ENCODE peak calls at places on chromosomes 7 and 10, in five cellular contexts. F, W, T, O and B are unnamed samples.
A peak's percentile ranks its signal among the peaks of the same experiment; 100 is the strongest.

GRCh38 chr7:124072603-124073324 is 39.9 kb upstream of the TMEM229A start:
- DNase-seq in F (peak; percentile 6), W (peak; percentile 90), T (no peak), O (no peak), B (no peak)

GRCh38 chr10:62830577-62831122 is 14.5 kb upstream of the EGR2 start:
- DNase-seq in F (no peak), W (no peak), T (no peak), O (no peak), B (no peak)

GRCh38 chr10:49360271-49361177 is 35.4 kb downstream of the DRGX start:
- DNase-seq in F (no peak), W (no peak), T (no peak), O (no peak), B (no peak)

GRCh38 chr7:117750612-117751563 is 122.4 kb downstream of the CTTNBP2 start:
- DNase-seq in F (peak; percentile 5), W (peak; percentile 50), T (no peak), O (peak; percentile 34), B (peak; percentile 19)

GRCh38 chr10:33333260-33334169 is 952 bp downstream of the NRP1 start:
- DNase-seq in F (no peak), W (no peak), T (no peak), O (no peak), B (peak; percentile 36)

GRCh38 chr10:109894516-109894915 is 28.8 kb downstream of the XPNPEP1 start:
- DNase-seq in F (no peak), W (peak; percentile 88), T (no peak), O (no peak), B (no peak)

GRCh38 chr10:48299066-48299465 is 7.4 kb upstream of the MAPK8 start:
- DNase-seq in F (no peak), W (no peak), T (no peak), O (no peak), B (no peak)

GRCh38 chr10:45308707-45309106 is 6.7 kb downstream of the OR13A1 start:
- DNase-seq in F (no peak), W (no peak), T (peak; percentile 16), O (no peak), B (no peak)

GRCh38 chr7:51121945-51122425 is 194.6 kb downstream of the COBL start:
- DNase-seq in F (no peak), W (no peak), T (no peak), O (no peak), B (no peak)

GRCh38 chr10:114855776-114856543 is 34.4 kb downstream of the FHIP2A start:
- DNase-seq in F (no peak), W (peak; percentile 73), T (no peak), O (no peak), B (no peak)

GRCh38 chr10:32379314-32379949 is 32.5 kb upstream of the EPC1 start:
- DNase-seq in F (peak; percentile 43), W (peak; percentile 68), T (no peak), O (peak; percentile 41), B (peak; percentile 66)

GRCh38 chr7:36840930-36841329 is 116.6 kb upstream of the AOAH start:
- DNase-seq in F (no peak), W (no peak), T (no peak), O (no peak), B (no peak)

GRCh38 chr10:49273082-49273465 is 25.9 kb upstream of the C10orf71 start:
- DNase-seq in F (no peak), W (no peak), T (no peak), O (no peak), B (no peak)

GRCh38 chr10:49194212-49194920 is 6.2 kb upstream of the TMEM273 start:
- DNase-seq in F (no peak), W (no peak), T (no peak), O (no peak), B (no peak)

DNA sequence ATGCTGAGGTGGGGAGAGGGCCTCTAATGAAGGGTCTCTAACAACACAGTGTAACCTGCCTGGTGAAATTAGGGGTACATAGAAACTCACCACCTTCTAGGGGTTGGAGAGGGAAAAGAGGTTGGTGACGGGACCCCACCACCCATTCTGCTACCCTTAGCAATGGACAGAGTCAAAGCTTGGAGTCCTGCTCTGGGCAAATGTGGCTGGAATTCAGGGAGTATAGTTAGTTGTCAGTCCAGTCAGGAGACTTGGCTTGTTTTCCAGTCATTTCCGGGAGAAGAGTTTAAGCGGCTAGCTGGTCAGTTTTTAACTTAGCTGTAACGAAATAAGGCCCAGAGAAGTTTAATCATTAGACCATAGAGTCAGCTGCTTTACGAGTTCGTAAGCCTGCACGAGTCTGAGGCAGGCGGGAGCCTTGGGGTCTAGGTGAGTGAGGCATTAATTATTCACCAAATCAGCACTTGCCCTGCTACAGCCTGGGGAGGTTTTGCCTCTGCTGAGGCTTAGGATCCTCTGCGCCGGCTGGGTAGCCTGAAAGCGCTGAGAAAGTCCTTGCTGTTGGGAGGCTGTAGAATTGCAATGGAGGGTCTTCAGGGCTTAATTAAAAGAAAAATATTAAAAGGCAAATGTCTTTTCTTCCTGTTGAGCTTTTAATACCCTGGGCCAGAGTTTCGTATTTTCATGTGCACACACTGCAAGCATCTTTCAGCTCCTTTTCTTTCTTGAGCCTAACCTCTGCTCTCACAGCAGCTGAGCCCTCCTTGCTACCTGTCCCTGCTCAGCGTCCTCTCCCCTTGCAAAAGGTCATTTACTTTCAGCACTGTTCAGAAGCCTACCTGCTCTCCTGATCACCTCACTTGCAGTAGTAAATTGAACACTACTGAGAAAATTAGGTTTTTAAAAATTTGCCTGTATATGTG is 1.5 kb upstream of the LAMB1 start:
- DNase-seq in F (peak; percentile 88), W (peak; percentile 70), T (no peak), O (no peak), B (peak; percentile 79)
- TF ChIP-seq USF2 in F (no peak), W (no peak), T (no peak), O (no peak), B (no peak)

GRCh38 chr7:107051376-107051775 is 6.9 kb downstream of the PRKAR2B start:
- DNase-seq in F (no peak), W (no peak), T (no peak), O (no peak), B (no peak)
- TF ChIP-seq BHLHE40 in F (no peak), W (no peak), T (no peak), O (no peak), B (no peak)

DNA sequence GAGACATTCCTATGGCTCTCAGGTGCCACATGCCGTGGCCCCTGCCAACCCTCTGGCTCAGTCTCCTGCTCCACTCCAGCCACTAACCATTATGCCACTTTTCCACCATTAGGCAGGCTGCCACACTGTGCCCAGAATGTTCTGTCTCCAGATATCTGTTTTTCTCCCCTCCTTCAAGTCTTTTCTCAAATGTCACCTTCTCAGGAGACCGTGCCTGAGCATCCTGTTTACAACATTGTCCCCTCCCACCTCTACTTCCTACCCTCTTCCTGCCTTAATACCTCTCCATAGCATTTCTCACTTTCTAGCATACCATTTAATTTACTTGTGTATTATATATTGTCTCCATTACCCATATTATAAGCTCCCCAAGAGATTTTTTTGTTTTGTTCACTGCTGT is 162.5 kb upstream of the LYZL2 start:
- DNase-seq in F (no peak), W (no peak), T (no peak), O (no peak), B (no peak)
- TF ChIP-seq RAD21 in F (no peak), W (no peak), T (no peak), O (no peak), B (no peak)

DNA sequence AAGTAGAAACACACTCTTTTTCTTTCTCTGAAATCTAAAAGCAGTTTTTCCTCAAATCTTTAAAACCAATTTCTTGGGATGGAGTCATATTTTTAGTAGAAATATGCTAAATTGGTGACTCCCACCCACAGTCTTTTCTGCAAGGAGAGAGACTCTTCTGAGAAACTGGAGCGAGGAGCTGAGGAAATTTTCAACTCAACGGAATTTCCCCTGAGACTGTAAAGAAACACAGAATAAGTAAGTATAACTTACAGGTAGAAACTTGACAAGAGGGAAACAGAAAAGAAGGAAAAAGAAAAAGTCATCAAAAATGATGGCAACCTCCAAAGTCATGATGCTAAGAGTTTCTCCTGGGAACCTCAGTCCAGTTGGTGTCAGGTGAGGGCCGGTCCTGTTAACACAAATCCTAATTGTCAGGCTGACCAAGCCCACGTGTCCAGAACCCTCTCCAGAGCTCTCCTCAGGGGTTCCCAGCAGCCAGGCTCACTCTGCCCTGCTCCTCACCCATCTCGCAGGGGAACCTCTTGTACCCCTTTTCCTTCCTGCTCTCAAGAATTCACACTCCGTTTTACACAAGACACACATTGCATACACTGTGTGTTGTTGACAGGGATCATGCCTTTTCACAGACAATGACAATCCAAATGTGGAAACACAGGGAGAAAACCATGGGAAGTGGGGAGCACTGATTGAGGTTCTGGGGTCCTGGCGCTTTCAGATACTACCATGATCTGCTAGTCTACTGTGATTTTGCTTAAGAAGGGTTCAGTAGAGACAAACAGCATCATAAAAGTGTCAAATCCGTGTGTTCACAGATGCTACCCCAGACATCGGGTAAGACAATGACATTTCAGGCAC is 16.3 kb downstream of the IL2RA start:
- DNase-seq in F (no peak), W (no peak), T (no peak), O (no peak), B (no peak)
- TF ChIP-seq USF2 in F (no peak), W (no peak), T (no peak), O (no peak), B (no peak)

GRCh38 chr10:12993595-12993994 is 7.9 kb downstream of the CCDC3 start:
- DNase-seq in F (no peak), W (no peak), T (no peak), O (no peak), B (no peak)
- TF ChIP-seq BHLHE40 in F (no peak), W (no peak), T (no peak), O (no peak), B (no peak)